ENCODE peak calls at places on chromosomes 5 and 9, in four cellular contexts. M is HCT116, S is K562, I is HepG2. E is an unnamed sample.

GRCh38 chr9:125521462-125522327 is 185.3 kb downstream of the MAPKAP1 start:
- DNase-seq in S (no peak), I (peak), M (peak), E (peak)

GRCh38 chr9:126418608-126419007 is 92.0 kb downstream of the MVB12B start:
- DNase-seq in I (no peak), S (no peak), M (no peak), E (no peak)

GRCh38 chr5:155260798-155261197 is 247.2 kb downstream of the KIF4B start:
- DNase-seq in I (peak), M (peak), S (peak), E (no peak)

GRCh38 chr5:32390819-32391591 is 53.5 kb downstream of the ZFR start:
- DNase-seq in M (peak), S (peak), I (peak), E (no peak)

GRCh38 chr9:36881316-36882116 is 152.6 kb downstream of the PAX5 start:
- DNase-seq in S (no peak), M (no peak), I (no peak), E (no peak)

GRCh38 chr9:18429065-18429464 is 44.9 kb upstream of the ADAMTSL1 start:
- DNase-seq in S (no peak), M (no peak), I (no peak), E (no peak)

GRCh38 chr5:79471556-79471955 is 42.4 kb downstream of the HOMER1 start:
- DNase-seq in S (no peak), M (no peak), I (no peak), E (no peak)

GRCh38 chr9:89623925-89624420 is 19.2 kb downstream of the GADD45G start:
- DNase-seq in I (no peak), S (no peak), M (no peak), E (no peak)

GRCh38 chr5:113489299-113489698 is 1.0 kb upstream of the MCC start:
- DNase-seq in M (peak), I (peak), S (no peak), E (no peak)

GRCh38 chr9:123834218-123834906 is 95.6 kb downstream of the DENND1A start:
- DNase-seq in S (peak), I (no peak), M (no peak), E (no peak)

GRCh38 chr9:95273369-95274051 is 44.0 kb downstream of the FANCC start:
- DNase-seq in M (no peak), S (no peak), I (no peak), E (no peak)

GRCh38 chr9:128846680-128847030 is 17.1 kb upstream of the SPOUT1 start:
- DNase-seq in I (no peak), S (peak), M (no peak), E (no peak)

GRCh38 chr5:73853091-73853490 is 227.1 kb downstream of the ARHGEF28 start:
- DNase-seq in I (no peak), S (no peak), M (no peak), E (peak)

GRCh38 chr9:86946712-86947145 is 577 bp downstream of the GAS1 start:
- DNase-seq in S (no peak), M (no peak), I (no peak), E (no peak)

GRCh38 chr9:110036286-110036685 is 171.7 kb downstream of the C9orf152 start:
- DNase-seq in S (no peak), M (no peak), I (no peak), E (no peak)

GRCh38 chr5:29296548-29296947 is 1896.9 kb upstream of the CDH6 start:
- DNase-seq in S (no peak), M (no peak), I (no peak), E (no peak)

GRCh38 chr9:126524353-126525077 is 89.2 kb upstream of the LMX1B start:
- DNase-seq in I (no peak), S (no peak), M (no peak), E (no peak)

GRCh38 chr5:174532453-174533126 is 191.8 kb upstream of the MSX2 start:
- DNase-seq in I (peak), M (peak), S (peak), E (peak)

GRCh38 chr5:60945760-60946253 is 802 bp downstream of the NDUFAF2 start:
- DNase-seq in M (no peak), I (peak), S (peak), E (no peak)

GRCh38 chr5:147554285-147554817 is 44.5 kb upstream of the DPYSL3 start:
- DNase-seq in I (no peak), M (no peak), S (no peak), E (no peak)

GRCh38 chr5:147084702-147085101 is 150.1 kb upstream of the STK32A start:
- DNase-seq in M (no peak), S (no peak), I (no peak), E (no peak)

GRCh38 chr5:112647428-112647827 is 90.3 kb upstream of the APC start:
- DNase-seq in M (no peak), S (no peak), I (no peak), E (no peak)

GRCh38 chr5:84706678-84707641 is 322.3 kb upstream of the EDIL3 start:
- DNase-seq in M (no peak), S (no peak), I (no peak), E (no peak)

GRCh38 chr5:140111043-140111858 is 2.7 kb upstream of the PURA start:
- DNase-seq in I (no peak), M (no peak), S (peak), E (no peak)

GRCh38 chr9:127828262-127829031 is 25.8 kb downstream of the FPGS start:
- DNase-seq in I (peak), S (peak), M (peak), E (no peak)

GRCh38 chr5:134242146-134242545 is 16.3 kb upstream of the PPP2CA start:
- DNase-seq in S (no peak), I (peak), M (no peak), E (no peak)

GRCh38 chr9:97415146-97415545 is 3.2 kb downstream of the TDRD7 start:
- DNase-seq in I (no peak), S (no peak), M (no peak), E (no peak)

GRCh38 chr5:180611140-180611850 is 20.0 kb upstream of the SCGB3A1 start:
- DNase-seq in S (peak), I (peak), M (no peak), E (peak)

GRCh38 chr9:107637421-107638420 is 148.2 kb upstream of the KLF4 start:
- DNase-seq in M (no peak), I (no peak), S (no peak), E (no peak)

GRCh38 chr5:108251350-108251749 is 130.5 kb downstream of the FBXL17 start:
- DNase-seq in I (no peak), S (no peak), M (no peak), E (no peak)

GRCh38 chr5:159003045-159004030 is 96.4 kb downstream of the EBF1 start:
- DNase-seq in S (no peak), M (no peak), I (no peak), E (peak)
- TF ChIP-seq TCF7L2 in S (no peak), M (no peak), I (no peak), E (no peak)

DNA sequence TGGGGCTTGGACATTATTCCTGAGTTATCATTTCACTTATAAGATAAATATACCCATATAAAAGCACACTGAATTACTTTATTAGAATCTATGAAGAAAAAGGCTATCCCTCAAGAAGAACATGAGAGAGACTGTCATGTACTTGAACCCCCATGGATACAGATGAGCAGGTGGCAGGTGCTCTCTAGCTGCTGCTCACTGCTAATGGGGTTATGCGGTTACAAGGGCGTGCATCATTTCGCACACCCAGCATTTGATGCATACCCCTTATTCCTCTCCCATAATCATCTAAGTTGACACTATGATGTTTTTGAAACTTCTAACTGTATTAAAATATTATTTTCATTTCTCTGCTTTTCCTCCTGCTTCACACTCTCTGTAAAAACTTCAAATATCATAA is 16.4 kb downstream of the ITK start:
- DNase-seq in I (no peak), S (no peak), M (no peak), E (no peak)
- H3K4me3 ChIP-seq in I (no peak), S (no peak), M (no peak), E (no peak)

GRCh38 chr9:72557549-72557948 is 36.1 kb downstream of the TMC1 start:
- DNase-seq in I (peak), S (peak), M (peak), E (peak)
- TF ChIP-seq POLR2AphosphoS5 in I (no peak), S (no peak), M (peak), E (peak)

GRCh38 chr5:1897816-1898450 is 15.2 kb upstream of the IRX4 start:
- DNase-seq in I (no peak), S (no peak), M (no peak), E (no peak)

GRCh38 chr5:1895771-1896420 is 13.2 kb upstream of the IRX4 start:
- DNase-seq in S (no peak), M (no peak), I (no peak), E (no peak)

GRCh38 chr5:1899201-1899600 is 16.5 kb upstream of the IRX4 start:
- DNase-seq in S (no peak), I (no peak), M (no peak), E (no peak)

GRCh38 chr5:1897386-1897785 is 14.7 kb upstream of the IRX4 start:
- DNase-seq in I (no peak), M (no peak), S (no peak), E (no peak)

GRCh38 chr5:1896602-1897376 is 14.1 kb upstream of the IRX4 start:
- DNase-seq in S (no peak), I (no peak), M (no peak), E (no peak)
- TF ChIP-seq TCF7L2 in S (no peak), I (no peak), M (no peak), E (no peak)

DNA sequence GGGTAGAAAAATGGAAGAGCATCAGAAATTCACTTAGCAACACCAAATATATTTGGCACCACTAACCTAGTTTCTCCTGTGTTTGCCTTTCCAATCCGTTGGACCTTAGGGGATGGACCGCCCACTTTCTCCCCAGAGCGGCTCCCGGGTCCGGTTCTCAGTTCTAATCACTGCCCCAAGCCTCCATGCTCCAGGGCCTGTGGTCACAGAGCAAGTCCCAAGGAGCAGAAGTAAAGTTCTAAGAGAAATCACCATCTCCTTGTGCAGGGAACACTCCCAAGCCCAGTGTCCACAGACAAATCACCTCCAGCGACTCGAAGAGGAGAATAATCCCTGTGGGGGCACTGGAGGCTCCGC is 728 bp upstream of the SLC1A1 start:
- DNase-seq in M (no peak), I (no peak), S (no peak), E (no peak)
- H3K4me3 ChIP-seq in M (peak), I (no peak), S (no peak), E (peak)

E was measured in Panc1.